ENCODE peak calls at places on chromosomes 4 and X, in five cellular contexts. One of them, this sample, is unnamed.

GRCh38 chr4:142091085-142091513 is 454.7 kb downstream of the IL15 start:
- DNase-seq in spleen: no peak
- DNase-seq in stomach: no peak
- DNase-seq in SK-N-SH: no peak
- DNase-seq in GM12892: no peak
- DNase-seq in this sample: no peak

GRCh38 chr4:39947415-39947814 is 30.3 kb downstream of the PDS5A start:
- DNase-seq in spleen: no peak
- DNase-seq in stomach: no peak
- DNase-seq in SK-N-SH: no peak
- DNase-seq in GM12892: no peak
- DNase-seq in this sample: no peak

GRCh38 chr4:46715468-46715867 is 193.6 kb downstream of the COX7B2 start:
- DNase-seq in spleen: no peak
- DNase-seq in stomach: no peak
- DNase-seq in SK-N-SH: no peak
- DNase-seq in GM12892: no peak
- DNase-seq in this sample: no peak

GRCh38 chr4:83771113-83771705 is 235.3 kb downstream of the GPAT3 start:
- DNase-seq in spleen: no peak
- DNase-seq in stomach: peak
- DNase-seq in SK-N-SH: peak
- DNase-seq in GM12892: no peak
- DNase-seq in this sample: no peak

GRCh38 chrX:54639346-54640102 is 109.5 kb downstream of the GNL3L start:
- DNase-seq in spleen: peak
- DNase-seq in stomach: peak
- DNase-seq in SK-N-SH: peak
- DNase-seq in GM12892: peak
- DNase-seq in this sample: peak

GRCh38 chr4:38170380-38170779 is 210.2 kb downstream of the PTTG2 start:
- DNase-seq in spleen: no peak
- DNase-seq in stomach: no peak
- DNase-seq in SK-N-SH: no peak
- DNase-seq in GM12892: no peak
- DNase-seq in this sample: no peak

GRCh38 chr4:139557506-139558110 is 1.6 kb upstream of the SETD7 start:
- DNase-seq in spleen: no peak
- DNase-seq in stomach: peak
- DNase-seq in SK-N-SH: no peak
- DNase-seq in GM12892: no peak
- DNase-seq in this sample: no peak

GRCh38 chr4:184472540-184473264 is 1.6 kb downstream of the IRF2 start:
- DNase-seq in spleen: peak
- DNase-seq in stomach: peak
- DNase-seq in SK-N-SH: peak
- DNase-seq in GM12892: peak
- DNase-seq in this sample: peak

GRCh38 chr4:24956091-24956490 is 43.2 kb upstream of the CCDC149 start:
- DNase-seq in spleen: no peak
- DNase-seq in stomach: no peak
- DNase-seq in SK-N-SH: no peak
- DNase-seq in GM12892: no peak
- DNase-seq in this sample: no peak

GRCh38 chrX:134727363-134727762 is 69.1 kb upstream of the PLAC1 start:
- DNase-seq in spleen: no peak
- DNase-seq in stomach: no peak
- DNase-seq in SK-N-SH: no peak
- DNase-seq in GM12892: no peak
- DNase-seq in this sample: no peak

GRCh38 chrX:87338510-87338909 is 179.1 kb upstream of the KLHL4 start:
- DNase-seq in spleen: no peak
- DNase-seq in stomach: no peak
- DNase-seq in SK-N-SH: no peak
- DNase-seq in GM12892: no peak
- DNase-seq in this sample: no peak

GRCh38 chr4:145557720-145558119 is 61.5 kb upstream of the MMAA start:
- DNase-seq in spleen: peak
- DNase-seq in stomach: peak
- DNase-seq in SK-N-SH: peak
- DNase-seq in GM12892: peak
- DNase-seq in this sample: peak

GRCh38 chr4:145553375-145553774 is 65.8 kb upstream of the MMAA start:
- DNase-seq in spleen: no peak
- DNase-seq in stomach: no peak
- DNase-seq in SK-N-SH: no peak
- DNase-seq in GM12892: no peak
- DNase-seq in this sample: no peak

GRCh38 chr4:145552181-145552822 is 66.9 kb upstream of the MMAA start:
- DNase-seq in spleen: no peak
- DNase-seq in stomach: no peak
- DNase-seq in SK-N-SH: no peak
- DNase-seq in GM12892: no peak
- DNase-seq in this sample: no peak

DNA sequence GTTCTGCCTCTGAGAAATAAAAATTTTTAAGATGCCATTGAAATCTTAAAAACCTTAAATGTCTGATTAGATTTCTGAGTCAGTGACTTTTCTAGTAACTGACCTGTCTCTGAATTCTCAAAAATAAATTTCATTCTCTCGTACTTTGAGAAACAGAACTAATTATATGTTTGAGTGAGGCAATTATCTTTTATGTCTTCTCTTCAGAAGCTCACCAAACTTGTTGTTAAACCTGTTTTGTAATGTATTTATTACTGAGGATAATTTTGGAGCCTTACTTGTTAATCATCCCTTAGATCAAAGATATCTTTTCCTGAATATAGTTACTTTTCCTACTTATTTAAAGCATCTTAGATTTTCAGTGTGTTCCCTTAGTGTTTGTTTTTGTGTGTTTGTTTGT is 64.5 kb upstream of the MMAA start:
- DNase-seq in spleen: no peak
- DNase-seq in stomach: no peak
- DNase-seq in SK-N-SH: no peak
- DNase-seq in GM12892: no peak
- DNase-seq in this sample: no peak
- TF ChIP-seq POLR2AphosphoS5 in spleen: no peak
- TF ChIP-seq POLR2AphosphoS5 in stomach: no peak
- TF ChIP-seq POLR2AphosphoS5 in SK-N-SH: no peak
- TF ChIP-seq POLR2AphosphoS5 in GM12892: no peak
- TF ChIP-seq POLR2AphosphoS5 in this sample: no peak

DNA sequence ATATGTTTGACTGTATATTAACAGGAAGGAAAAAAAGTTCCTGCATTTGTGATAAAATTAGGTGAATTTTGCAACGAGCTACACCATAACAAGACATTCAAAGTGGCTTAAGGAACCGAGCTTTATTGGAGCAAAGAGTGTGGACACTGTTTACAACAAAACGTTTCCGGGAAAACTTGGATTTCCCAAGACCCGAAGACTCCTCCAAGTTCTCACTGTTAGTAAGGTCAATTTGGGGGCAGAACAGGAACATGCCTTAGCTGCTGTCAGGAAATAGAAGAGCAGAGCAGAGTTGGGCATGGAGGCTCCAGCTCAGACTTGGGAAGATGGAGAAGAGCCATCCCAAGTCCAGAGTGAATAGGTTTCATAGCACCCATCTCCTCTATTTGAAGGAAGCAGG is 16.5 kb downstream of the ADH6 start:
- DNase-seq in spleen: no peak
- DNase-seq in stomach: no peak
- DNase-seq in SK-N-SH: no peak
- DNase-seq in GM12892: no peak
- DNase-seq in this sample: peak
- TF ChIP-seq POLR2AphosphoS5 in spleen: no peak
- TF ChIP-seq POLR2AphosphoS5 in stomach: peak
- TF ChIP-seq POLR2AphosphoS5 in SK-N-SH: no peak
- TF ChIP-seq POLR2AphosphoS5 in GM12892: no peak
- TF ChIP-seq POLR2AphosphoS5 in this sample: peak

GRCh38 chrX:48913605-48914366 is 2.3 kb upstream of the SLC35A2 start:
- DNase-seq in spleen: no peak
- DNase-seq in stomach: no peak
- DNase-seq in SK-N-SH: no peak
- DNase-seq in GM12892: no peak
- DNase-seq in this sample: no peak

GRCh38 chrX:48908600-48908999 is 2.8 kb downstream of the SLC35A2 start:
- DNase-seq in spleen: no peak
- DNase-seq in stomach: no peak
- DNase-seq in SK-N-SH: no peak
- DNase-seq in GM12892: no peak
- DNase-seq in this sample: no peak

GRCh38 chrX:48910926-48911406 is 480 bp downstream of the SLC35A2 start:
- DNase-seq in spleen: no peak
- DNase-seq in stomach: no peak
- DNase-seq in SK-N-SH: no peak
- DNase-seq in GM12892: no peak
- DNase-seq in this sample: no peak

GRCh38 chrX:48911407-48912182 is at the start of gene SLC35A2:
- DNase-seq in spleen: peak
- DNase-seq in stomach: peak
- DNase-seq in SK-N-SH: peak
- DNase-seq in GM12892: peak
- DNase-seq in this sample: peak

DNA sequence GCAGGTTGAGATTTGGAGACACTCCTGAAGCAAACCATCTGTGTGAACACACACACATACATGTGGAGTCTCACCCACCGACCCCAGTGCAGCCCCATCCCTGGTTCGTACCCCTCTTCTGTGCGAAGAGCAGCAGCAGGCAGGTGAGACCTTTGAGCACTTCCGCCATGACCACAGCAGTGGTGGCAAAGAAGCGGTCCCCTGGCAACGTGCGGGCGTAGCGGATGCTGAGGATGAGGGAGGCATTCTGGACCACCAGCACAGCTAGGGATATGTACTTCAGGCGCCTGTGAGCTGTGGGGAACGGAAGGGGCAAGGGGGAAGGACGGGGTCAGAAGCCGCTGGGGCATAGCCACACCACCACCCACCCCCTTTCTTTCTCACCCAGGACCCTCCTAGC is 1.7 kb downstream of the SLC35A2 start:
- DNase-seq in spleen: no peak
- DNase-seq in stomach: no peak
- DNase-seq in SK-N-SH: no peak
- DNase-seq in GM12892: no peak
- DNase-seq in this sample: no peak
- TF ChIP-seq POLR2AphosphoS5 in spleen: peak
- TF ChIP-seq POLR2AphosphoS5 in stomach: no peak
- TF ChIP-seq POLR2AphosphoS5 in SK-N-SH: no peak
- TF ChIP-seq POLR2AphosphoS5 in GM12892: no peak
- TF ChIP-seq POLR2AphosphoS5 in this sample: no peak

GRCh38 chr4:129583868-129584267 is 487.9 kb downstream of the C4orf33 start:
- DNase-seq in spleen: no peak
- DNase-seq in stomach: no peak
- DNase-seq in SK-N-SH: no peak
- DNase-seq in GM12892: no peak
- DNase-seq in this sample: no peak
- TF ChIP-seq POLR2AphosphoS5 in spleen: no peak
- TF ChIP-seq POLR2AphosphoS5 in stomach: no peak
- TF ChIP-seq POLR2AphosphoS5 in SK-N-SH: no peak
- TF ChIP-seq POLR2AphosphoS5 in GM12892: no peak
- TF ChIP-seq POLR2AphosphoS5 in this sample: no peak

GRCh38 chrX:133185938-133186337 is 32.2 kb downstream of the TFDP3 start:
- DNase-seq in spleen: no peak
- DNase-seq in stomach: no peak
- DNase-seq in SK-N-SH: no peak
- DNase-seq in GM12892: no peak
- DNase-seq in this sample: no peak
- TF ChIP-seq POLR2AphosphoS5 in spleen: no peak
- TF ChIP-seq POLR2AphosphoS5 in stomach: no peak
- TF ChIP-seq POLR2AphosphoS5 in SK-N-SH: no peak
- TF ChIP-seq POLR2AphosphoS5 in GM12892: no peak
- TF ChIP-seq POLR2AphosphoS5 in this sample: no peak

DNA sequence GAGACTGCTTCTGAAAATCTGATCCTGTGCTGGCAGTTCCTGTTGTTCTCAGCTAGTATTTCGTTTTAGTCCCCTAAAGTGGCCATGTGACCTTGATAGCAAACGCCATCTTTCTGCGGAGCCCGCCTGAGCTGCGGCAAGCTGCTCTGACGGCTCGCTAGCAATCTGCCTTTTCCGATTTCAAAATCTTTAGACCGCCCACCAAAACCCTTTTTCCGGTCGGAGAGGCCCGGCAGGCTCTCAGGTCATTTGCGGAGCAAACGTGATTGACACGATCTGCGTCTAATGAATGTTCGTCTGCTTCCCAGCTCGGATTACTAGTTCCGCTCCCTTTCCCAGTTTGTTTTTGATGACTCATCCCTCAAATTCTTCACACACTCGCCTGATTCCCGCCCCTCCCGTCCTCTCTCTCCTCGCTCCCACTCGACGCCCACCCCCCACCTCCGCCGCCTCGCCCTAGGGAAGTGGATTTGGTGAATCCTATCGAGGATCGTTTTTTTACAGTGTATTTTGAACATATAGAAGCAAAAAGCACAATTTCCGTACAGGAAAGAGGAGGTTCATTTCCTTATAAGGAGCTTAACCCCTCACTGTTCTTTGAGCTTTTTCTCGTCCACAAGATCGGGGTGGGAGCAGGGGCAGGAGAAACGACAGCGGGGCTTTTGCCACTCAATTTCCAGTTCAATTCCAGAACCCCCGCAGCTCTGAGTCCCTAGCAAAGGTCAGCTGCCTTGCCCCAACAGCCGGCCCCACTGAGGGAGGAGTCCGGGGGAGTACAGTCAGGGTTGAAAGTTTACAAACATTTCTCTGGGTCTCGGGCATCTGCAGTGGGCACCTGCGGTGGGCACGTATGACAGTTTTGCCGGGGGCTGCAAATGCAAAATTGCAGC is 37.5 kb downstream of the NLGN3 start:
- DNase-seq in spleen: peak
- DNase-seq in stomach: peak
- DNase-seq in SK-N-SH: peak
- DNase-seq in GM12892: no peak
- DNase-seq in this sample: peak
- TF ChIP-seq POLR2AphosphoS5 in spleen: peak
- TF ChIP-seq POLR2AphosphoS5 in stomach: peak
- TF ChIP-seq POLR2AphosphoS5 in SK-N-SH: peak
- TF ChIP-seq POLR2AphosphoS5 in GM12892: peak
- TF ChIP-seq POLR2AphosphoS5 in this sample: peak